ENCODE peak calls at places on chromosomes 13 and 19, in five cellular contexts. Z is A549, H is WTC11, V is SK-N-SH, C is esophagus squamous epithelium. R is an unnamed sample.

GRCh38 chr19:7550987-7551761 is 15.7 kb downstream of the PNPLA6 start:
- DNase-seq in Z (peak), H (peak), V (peak), C (no peak), R (no peak)

GRCh38 chr19:40603071-40603718 is 2.0 kb downstream of the LTBP4 start:
- DNase-seq in Z (peak), H (no peak), V (no peak), C (no peak), R (no peak)

GRCh38 chr13:20258208-20258962 is 26.3 kb upstream of the GJB6 start:
- DNase-seq in Z (peak), H (no peak), V (no peak), C (no peak), R (no peak)

GRCh38 chr19:3404324-3405260 is 38.2 kb downstream of the NFIC start:
- DNase-seq in Z (no peak), H (no peak), V (peak), C (no peak), R (no peak)

GRCh38 chr13:41563501-41564001 is 106.2 kb downstream of the RGCC start:
- DNase-seq in Z (peak), H (no peak), V (no peak), C (no peak), R (no peak)

GRCh38 chr13:101751488-101751887 is 299.0 kb downstream of the ITGBL1 start:
- DNase-seq in Z (peak), H (no peak), V (peak), C (no peak), R (no peak)

GRCh38 chr19:48982280-48982679 is 10.8 kb downstream of the GYS1 start:
- DNase-seq in Z (no peak), H (no peak), V (no peak), C (no peak), R (no peak)

GRCh38 chr19:51387924-51388389 is at the start of gene LIM2:
- DNase-seq in Z (no peak), H (no peak), V (no peak), C (no peak), R (no peak)

GRCh38 chr19:40229484-40229883 is 3.0 kb upstream of the CCNP start:
- DNase-seq in Z (peak), H (no peak), V (no peak), C (no peak), R (no peak)

GRCh38 chr13:76527041-76527440 is 359.2 kb downstream of the KCTD12 start:
- DNase-seq in Z (no peak), H (no peak), V (no peak), C (no peak), R (no peak)

GRCh38 chr13:98265669-98266551 is 88.8 kb upstream of the RNF113B start:
- DNase-seq in Z (no peak), H (no peak), V (no peak), C (no peak), R (no peak)

GRCh38 chr13:29597701-29598100 is 2.2 kb upstream of the SLC7A1 start:
- DNase-seq in Z (no peak), H (no peak), V (no peak), C (no peak), R (no peak)

GRCh38 chr19:47095707-47096704 is 17.6 kb downstream of the ZC3H4 start:
- DNase-seq in Z (peak), H (no peak), V (no peak), C (no peak), R (no peak)

GRCh38 chr13:69793803-69794453 is 313.7 kb upstream of the ATXN8OS start:
- DNase-seq in Z (no peak), H (no peak), V (peak), C (no peak), R (no peak)

GRCh38 chr19:4496304-4496703 is 22.0 kb downstream of the PLIN4 start:
- DNase-seq in Z (no peak), H (no peak), V (no peak), C (no peak), R (no peak)

GRCh38 chr19:801030-801860 is 4.0 kb downstream of the PTBP1 start:
- DNase-seq in Z (no peak), H (no peak), V (peak), C (no peak), R (no peak)

GRCh38 chr19:42480335-42481095 is 37.8 kb upstream of the CXCL17 start:
- DNase-seq in Z (peak), H (no peak), V (no peak), C (no peak), R (no peak)

GRCh38 chr19:40811478-40812341 is 12.7 kb downstream of the EGLN2 start:
- DNase-seq in Z (no peak), H (peak), V (no peak), C (no peak), R (no peak)

GRCh38 chr19:34345934-34346333 is 19.1 kb upstream of the GPI start:
- DNase-seq in Z (peak), H (peak), V (peak), C (no peak), R (peak)

GRCh38 chr19:33290956-33291622 is 11.2 kb downstream of the CEBPA start:
- DNase-seq in Z (peak), H (no peak), V (no peak), C (no peak), R (no peak)

GRCh38 chr13:43129021-43129420 is 105.6 kb downstream of the DNAJC15 start:
- DNase-seq in Z (no peak), H (no peak), V (no peak), C (no peak), R (no peak)

GRCh38 chr13:23656637-23657036 is 86.4 kb downstream of the TNFRSF19 start:
- DNase-seq in Z (no peak), H (no peak), V (peak), C (no peak), R (no peak)

GRCh38 chr19:7817801-7818200 is 12.2 kb upstream of the EVI5L start:
- DNase-seq in Z (no peak), H (no peak), V (no peak), C (no peak), R (no peak)

GRCh38 chr19:49413348-49413747 is 9.9 kb downstream of the PTH2 start:
- DNase-seq in Z (no peak), H (no peak), V (peak), C (no peak), R (no peak)

GRCh38 chr13:51202477-51203046 is 19.6 kb upstream of the FAM124A start:
- DNase-seq in Z (no peak), H (no peak), V (no peak), C (no peak), R (no peak)

GRCh38 chr13:75798353-75799245 is 162.5 kb downstream of the LMO7 start:
- DNase-seq in Z (peak), H (no peak), V (no peak), C (no peak), R (no peak)

GRCh38 chr13:100547805-100548204 is 40.8 kb downstream of the GGACT start:
- DNase-seq in Z (no peak), H (no peak), V (peak), C (no peak), R (no peak)

GRCh38 chr19:22144394-22144793 is 52.4 kb downstream of the ZNF676 start:
- DNase-seq in Z (peak), H (no peak), V (peak), C (no peak), R (no peak)

GRCh38 chr19:44607049-44607448 is 6.3 kb upstream of the IGSF23 start:
- DNase-seq in Z (peak), H (no peak), V (no peak), C (no peak), R (no peak)

GRCh38 chr13:46675016-46675415 is 121.9 kb downstream of the ESD start:
- DNase-seq in Z (no peak), H (no peak), V (no peak), C (no peak), R (no peak)

GRCh38 chr19:40763963-40764362 is 11.4 kb upstream of the MIA start:
- DNase-seq in Z (no peak), H (no peak), V (no peak), C (no peak), R (no peak)

GRCh38 chr19:28519218-28519779 is 693.7 kb downstream of the UQCRFS1 start:
- DNase-seq in Z (no peak), H (no peak), V (no peak), C (no peak), R (no peak)

GRCh38 chr13:41061914-41062837 is 867 bp downstream of the WBP4 start:
- DNase-seq in Z (no peak), H (no peak), V (no peak), C (no peak), R (no peak)

GRCh38 chr19:43782689-43783231 is 2.0 kb upstream of the KCNN4 start:
- DNase-seq in Z (peak), H (no peak), V (no peak), C (no peak), R (no peak)

GRCh38 chr13:110469597-110469996 is 91.9 kb downstream of the RAB20 start:
- DNase-seq in Z (no peak), H (no peak), V (no peak), C (no peak), R (no peak)

GRCh38 chr19:13005253-13005652 is 10.0 kb downstream of the NFIX start:
- DNase-seq in Z (no peak), H (no peak), V (no peak), C (no peak), R (no peak)